ENCODE peak calls at places on chromosomes 2 and 18, in four cellular contexts. F is cardiac muscle cell, I is NCI-H460, G is fibroblast of lung. J is an unnamed sample.

GRCh38 chr2:174802459-174802858 is 38.2 kb upstream of the CHRNA1 start:
- DNase-seq in F (no peak), I (no peak), G (peak), J (no peak)

GRCh38 chr2:197195591-197195990 is 115.0 kb downstream of the ANKRD44 start:
- DNase-seq in F (no peak), I (no peak), G (no peak), J (peak)

GRCh38 chr2:43831438-43832294 is 7.0 kb downstream of the ABCG5 start:
- DNase-seq in F (no peak), I (no peak), G (no peak), J (no peak)

GRCh38 chr2:68737717-68738116 is 3.1 kb downstream of the ARHGAP25 start:
- DNase-seq in F (peak), I (no peak), G (no peak), J (no peak)

GRCh38 chr2:46954951-46955571 is 39.5 kb upstream of the MCFD2 start:
- DNase-seq in F (peak), I (peak), G (peak), J (no peak)

GRCh38 chr18:59459352-59460059 is 100.4 kb upstream of the LMAN1 start:
- DNase-seq in F (peak), I (no peak), G (peak), J (peak)

GRCh38 chr2:117691980-117692379 is 122.5 kb upstream of the DDX18 start:
- DNase-seq in F (no peak), I (no peak), G (no peak), J (no peak)

GRCh38 chr2:1591461-1591770 is 152.9 kb downstream of the PXDN start:
- DNase-seq in F (peak), I (no peak), G (no peak), J (no peak)

GRCh38 chr2:205287316-205287715 is 395.0 kb upstream of the NRP2 start:
- DNase-seq in F (no peak), I (no peak), G (no peak), J (no peak)

GRCh38 chr18:46402396-46402795 is 254.6 kb downstream of the LOXHD1 start:
- DNase-seq in F (peak), I (no peak), G (no peak), J (no peak)

GRCh38 chr18:56034954-56035353 is 447.0 kb upstream of the TCF4 start:
- DNase-seq in F (no peak), I (no peak), G (no peak), J (no peak)

GRCh38 chr18:79632765-79633164 is 46.8 kb upstream of the CTDP1 start:
- DNase-seq in F (no peak), I (no peak), G (no peak), J (no peak)

GRCh38 chr2:237883951-237884392 is 24.5 kb downstream of the RAMP1 start:
- DNase-seq in F (no peak), I (no peak), G (no peak), J (no peak)

GRCh38 chr2:72973566-72974435 is 56.5 kb downstream of the EMX1 start:
- DNase-seq in F (peak), I (peak), G (peak), J (peak)